ENCODE peak calls at places on chromosomes 7 and 10, in four cellular contexts. One of them, this sample, is unnamed.

GRCh38 chr7:127678947-127679346 is 27.0 kb downstream of the SND1 start:
- DNase-seq in Peyer's patch: no peak
- DNase-seq in Panc1: no peak
- DNase-seq in tibial artery: no peak
- DNase-seq in this sample: no peak

GRCh38 chr10:62814901-62815372 is 1.2 kb downstream of the EGR2 start:
- DNase-seq in Peyer's patch: no peak
- DNase-seq in Panc1: no peak
- DNase-seq in tibial artery: no peak
- DNase-seq in this sample: no peak

GRCh38 chr10:9211228-9211627 is 1156.7 kb downstream of the GATA3 start:
- DNase-seq in Peyer's patch: no peak
- DNase-seq in Panc1: no peak
- DNase-seq in tibial artery: no peak
- DNase-seq in this sample: no peak

GRCh38 chr7:75729851-75730274 is 8.9 kb downstream of the HIP1 start:
- DNase-seq in Peyer's patch: no peak
- DNase-seq in Panc1: no peak
- DNase-seq in tibial artery: no peak
- DNase-seq in this sample: no peak

GRCh38 chr10:103645141-103646054 is 151.9 kb downstream of the NEURL1 start:
- DNase-seq in Peyer's patch: no peak
- DNase-seq in Panc1: no peak
- DNase-seq in tibial artery: peak
- DNase-seq in this sample: peak

GRCh38 chr7:99224263-99224947 is 16.5 kb upstream of the KPNA7 start:
- DNase-seq in Peyer's patch: no peak
- DNase-seq in Panc1: peak
- DNase-seq in tibial artery: peak
- DNase-seq in this sample: peak

GRCh38 chr10:33064706-33065105 is 106.7 kb upstream of the ITGB1 start:
- DNase-seq in Peyer's patch: no peak
- DNase-seq in Panc1: no peak
- DNase-seq in tibial artery: no peak
- DNase-seq in this sample: no peak

GRCh38 chr10:69629897-69630650 is at the start of gene FAM241B:
- DNase-seq in Peyer's patch: peak
- DNase-seq in Panc1: no peak
- DNase-seq in tibial artery: no peak
- DNase-seq in this sample: peak

GRCh38 chr10:59894114-59894513 is 12.2 kb downstream of the CCDC6 start:
- DNase-seq in Peyer's patch: no peak
- DNase-seq in Panc1: no peak
- DNase-seq in tibial artery: no peak
- DNase-seq in this sample: peak
- H3K27ac ChIP-seq in Peyer's patch: no peak
- H3K27ac ChIP-seq in Panc1: no peak
- H3K27ac ChIP-seq in tibial artery: peak
- H3K27ac ChIP-seq in this sample: peak

GRCh38 chr7:9082203-9082602 is 648.8 kb downstream of the NXPH1 start:
- DNase-seq in Peyer's patch: no peak
- DNase-seq in Panc1: no peak
- DNase-seq in tibial artery: no peak
- DNase-seq in this sample: no peak
- TF ChIP-seq CTCF in Peyer's patch: no peak
- TF ChIP-seq CTCF in Panc1: no peak
- TF ChIP-seq CTCF in tibial artery: no peak
- TF ChIP-seq CTCF in this sample: no peak

DNA sequence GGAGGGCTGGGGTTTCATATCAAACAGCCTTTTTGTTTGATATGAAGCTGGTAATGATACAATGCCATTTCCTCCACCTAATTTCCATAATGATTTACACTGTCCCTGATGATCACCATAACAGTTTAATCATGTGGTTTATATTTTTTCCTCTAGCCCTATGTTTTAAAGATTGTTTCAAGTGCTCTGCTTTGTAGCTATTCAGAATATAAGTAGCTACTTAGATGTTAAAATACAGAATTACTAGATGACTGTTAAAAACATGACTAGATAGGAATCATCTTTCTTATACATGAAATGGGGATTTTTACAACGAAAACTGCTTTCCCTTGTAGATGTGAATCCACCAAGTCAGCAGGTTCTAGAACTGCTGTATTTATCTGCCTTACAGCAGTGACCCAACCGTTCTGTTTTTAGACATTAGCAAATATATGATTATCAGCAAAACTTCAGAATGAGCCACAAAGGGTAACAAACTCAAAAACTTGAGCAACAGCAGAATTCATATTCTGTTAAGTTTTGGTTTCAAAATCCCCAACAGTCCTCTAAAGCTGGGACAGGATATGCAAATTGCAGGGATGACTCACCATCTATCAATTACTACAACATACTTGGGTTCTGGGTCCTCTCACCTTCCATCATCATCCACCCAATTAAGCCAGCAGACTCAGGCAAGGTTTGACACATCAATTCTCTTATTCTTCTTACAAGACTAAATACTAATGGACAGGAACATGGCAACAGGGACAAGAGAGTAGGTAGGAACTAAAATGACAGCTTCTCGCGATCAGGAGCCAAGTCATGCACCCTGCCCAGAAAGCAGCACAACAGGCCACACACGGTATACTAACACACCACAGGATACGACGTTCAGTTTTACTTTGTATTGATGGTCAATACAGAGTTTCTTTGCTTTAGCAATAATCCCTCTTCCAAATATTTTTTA is 83.9 kb downstream of the PIP4K2A start:
- DNase-seq in Peyer's patch: no peak
- DNase-seq in Panc1: no peak
- DNase-seq in tibial artery: no peak
- DNase-seq in this sample: no peak
- H3K27ac ChIP-seq in Peyer's patch: peak
- H3K27ac ChIP-seq in Panc1: no peak
- H3K27ac ChIP-seq in tibial artery: no peak
- H3K27ac ChIP-seq in this sample: no peak

DNA sequence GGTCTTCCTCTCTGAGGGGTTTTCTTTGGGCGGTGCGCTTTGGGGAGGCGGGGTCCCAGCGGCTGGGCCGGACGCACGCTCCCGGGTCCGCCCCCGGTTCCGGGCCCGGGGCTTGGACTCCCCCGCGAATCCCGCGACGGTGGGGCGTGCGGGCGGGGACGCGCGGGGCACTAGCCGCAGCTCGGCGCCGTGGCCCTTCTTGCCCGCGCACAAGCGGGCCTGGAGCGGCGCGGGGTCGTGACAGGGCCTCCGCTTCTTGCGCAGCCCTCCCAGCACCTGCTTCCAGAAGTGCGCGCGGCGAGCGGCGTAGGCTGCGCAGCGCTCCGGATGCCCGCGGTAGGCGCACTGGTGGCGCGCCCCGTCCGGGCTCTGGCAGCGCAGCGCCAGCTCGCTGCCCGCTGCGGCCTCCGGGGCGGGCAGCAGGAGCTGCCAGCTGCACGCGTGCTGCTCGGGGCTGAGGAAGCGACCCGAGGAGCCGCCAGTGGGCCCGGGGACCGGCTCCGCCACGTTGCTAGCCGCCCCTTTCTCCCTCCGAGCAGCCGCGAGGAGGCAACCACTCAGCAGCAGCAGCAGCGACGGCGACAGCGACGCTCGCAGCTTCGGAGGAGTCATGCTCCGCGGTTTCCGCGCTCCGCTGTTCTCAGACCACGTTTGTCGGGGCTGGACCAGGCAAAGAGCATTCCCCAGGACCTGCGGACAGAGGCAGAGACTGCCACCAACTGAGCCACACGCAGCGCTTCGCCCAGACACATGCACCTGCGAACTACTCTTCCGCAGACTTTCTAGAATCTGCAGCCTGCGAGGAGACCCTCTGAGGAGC is 718 bp downstream of the FGFBP3 start:
- DNase-seq in Peyer's patch: peak
- DNase-seq in Panc1: peak
- DNase-seq in tibial artery: peak
- DNase-seq in this sample: peak
- TF ChIP-seq CTCF in Peyer's patch: peak
- TF ChIP-seq CTCF in Panc1: peak
- TF ChIP-seq CTCF in tibial artery: no peak
- TF ChIP-seq CTCF in this sample: no peak

GRCh38 chr7:46565257-46565656 is 644.2 kb upstream of the IGFBP3 start:
- DNase-seq in Peyer's patch: no peak
- DNase-seq in Panc1: no peak
- DNase-seq in tibial artery: no peak
- DNase-seq in this sample: no peak

GRCh38 chr7:46568420-46569116 is 647.5 kb upstream of the IGFBP3 start:
- DNase-seq in Peyer's patch: no peak
- DNase-seq in Panc1: no peak
- DNase-seq in tibial artery: no peak
- DNase-seq in this sample: no peak

GRCh38 chr7:46567858-46568257 is 646.8 kb upstream of the IGFBP3 start:
- DNase-seq in Peyer's patch: no peak
- DNase-seq in Panc1: no peak
- DNase-seq in tibial artery: no peak
- DNase-seq in this sample: no peak

GRCh38 chr7:46565712-46566111 is 644.6 kb upstream of the IGFBP3 start:
- DNase-seq in Peyer's patch: no peak
- DNase-seq in Panc1: no peak
- DNase-seq in tibial artery: no peak
- DNase-seq in this sample: no peak

DNA sequence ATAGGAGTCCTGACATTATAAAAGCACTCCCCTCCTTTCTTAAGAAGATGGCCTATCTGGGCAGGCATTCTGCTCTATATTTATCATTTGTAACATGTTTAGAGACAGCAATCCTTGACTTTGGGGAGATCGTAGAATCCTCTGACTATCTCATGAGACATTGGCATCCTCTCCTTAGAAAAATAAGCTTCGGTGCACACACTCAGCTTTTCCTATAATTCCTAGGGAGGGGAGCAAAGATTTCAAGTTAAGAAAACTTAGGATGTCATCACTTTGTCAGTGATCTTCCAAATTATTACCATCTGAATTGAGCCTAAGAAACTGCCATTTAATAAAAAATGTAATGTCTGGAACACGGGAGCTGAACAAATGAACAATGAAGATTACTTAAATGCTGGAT is 645.3 kb upstream of the IGFBP3 start:
- DNase-seq in Peyer's patch: no peak
- DNase-seq in Panc1: no peak
- DNase-seq in tibial artery: no peak
- DNase-seq in this sample: no peak
- H3K27ac ChIP-seq in Peyer's patch: no peak
- H3K27ac ChIP-seq in Panc1: no peak
- H3K27ac ChIP-seq in tibial artery: no peak
- H3K27ac ChIP-seq in this sample: no peak

DNA sequence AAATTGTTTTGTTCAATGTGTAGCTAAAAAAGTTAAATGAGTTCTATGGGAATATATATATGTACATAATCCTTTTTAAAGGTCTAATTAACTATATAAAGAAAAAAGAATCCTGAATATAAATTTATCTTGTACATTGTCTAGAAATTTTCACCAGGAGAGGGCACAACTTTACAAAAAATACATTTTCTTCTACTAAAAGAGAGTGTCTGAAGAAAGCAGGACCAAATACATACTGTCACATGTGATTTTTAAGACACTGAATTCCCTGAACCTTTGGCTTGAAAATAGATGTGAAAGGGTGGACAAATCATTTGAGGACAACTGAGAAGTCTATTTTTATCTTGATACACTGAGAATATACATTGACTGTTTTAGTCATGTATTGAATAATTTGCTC is 204.3 kb downstream of the DGKB start:
- DNase-seq in Peyer's patch: no peak
- DNase-seq in Panc1: no peak
- DNase-seq in tibial artery: no peak
- DNase-seq in this sample: no peak
- TF ChIP-seq CTCF in Peyer's patch: no peak
- TF ChIP-seq CTCF in Panc1: peak
- TF ChIP-seq CTCF in tibial artery: no peak
- TF ChIP-seq CTCF in this sample: no peak

DNA sequence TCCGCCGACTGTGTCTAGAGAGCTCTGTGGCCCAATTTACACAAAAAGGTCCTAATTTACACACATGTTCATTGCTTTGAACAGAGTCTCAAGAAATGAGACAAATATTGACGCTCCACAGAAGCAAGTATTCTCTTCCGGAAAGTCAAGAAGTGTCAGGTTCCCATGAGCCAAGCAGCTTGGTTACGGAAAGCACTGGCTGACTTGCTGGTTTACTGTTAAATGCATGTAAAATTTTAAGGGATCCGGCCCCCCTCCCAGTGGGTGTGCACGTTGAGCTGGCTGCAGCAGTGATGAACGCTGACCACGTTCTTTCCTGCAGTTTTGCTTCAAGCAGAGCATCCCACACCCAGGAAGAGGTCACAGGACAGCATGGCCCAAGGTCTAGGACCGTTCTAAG is 76.8 kb downstream of the DIP2C start:
- DNase-seq in Peyer's patch: no peak
- DNase-seq in Panc1: no peak
- DNase-seq in tibial artery: no peak
- DNase-seq in this sample: no peak
- H3K27ac ChIP-seq in Peyer's patch: no peak
- H3K27ac ChIP-seq in Panc1: no peak
- H3K27ac ChIP-seq in tibial artery: peak
- H3K27ac ChIP-seq in this sample: peak